ENCODE peak calls at places on chromosome 15, in nine cellular contexts. J is Peyer's patch; S is ovary; Y is nephron progenitor cell; Q is activated T-cell treated with anti-CD3 and anti-CD28 coated beads, Interleukin-2, amount 50 U/mL, for 24 hours; V is transverse colon; X is CD8-positive, alpha-beta T cell; Z is globus pallidus; W is heart right ventricle. G is an unnamed sample.

GRCh38 chr15:62946940-62947339 is 95.6 kb upstream of the TPM1 start:
- DNase-seq in J (no peak), S (no peak), Y (no peak), Q (no peak), V (no peak), X (peak), Z (no peak), W (no peak), G (no peak)

GRCh38 chr15:91070872-91071271 is 29.2 kb upstream of the SV2B start:
- DNase-seq in J (no peak), S (no peak), Y (no peak), Q (no peak), V (no peak), X (no peak), Z (no peak), W (no peak), G (no peak)

GRCh38 chr15:33135355-33135781 is 59.1 kb downstream of the FMN1 start:
- DNase-seq in J (no peak), S (no peak), Y (no peak), Q (no peak), V (no peak), X (no peak), Z (peak), W (no peak), G (no peak)

GRCh38 chr15:35737521-35737920 is 191.6 kb upstream of the DPH6 start:
- DNase-seq in J (no peak), S (no peak), Y (no peak), Q (no peak), V (no peak), X (no peak), Z (no peak), W (no peak), G (peak)

GRCh38 chr15:98853593-98854420 is 153.8 kb downstream of the PGPEP1L start:
- DNase-seq in J (no peak), S (no peak), Y (peak), Q (no peak), V (peak), X (no peak), Z (no peak), W (no peak), G (no peak)

GRCh38 chr15:97504031-97504430 is 456.5 kb upstream of the ARRDC4 start:
- DNase-seq in J (no peak), S (no peak), Y (no peak), Q (no peak), V (no peak), X (no peak), Z (no peak), W (no peak), G (peak)

GRCh38 chr15:66591322-66591862 is 25.6 kb upstream of the LCTL start:
- DNase-seq in J (no peak), S (no peak), Y (no peak), Q (no peak), V (no peak), X (no peak), Z (no peak), W (no peak), G (no peak)

GRCh38 chr15:95850837-95851236 is 479.7 kb upstream of the NR2F2 start:
- DNase-seq in J (no peak), S (no peak), Y (no peak), Q (no peak), V (no peak), X (no peak), Z (no peak), W (no peak), G (no peak)

GRCh38 chr15:85463273-85463937 is 83.0 kb downstream of the AKAP13 start:
- DNase-seq in J (no peak), S (no peak), Y (no peak), Q (no peak), V (no peak), X (no peak), Z (no peak), W (no peak), G (no peak)

GRCh38 chr15:36363335-36363734 is 216.1 kb upstream of the CDIN1 start:
- DNase-seq in J (no peak), S (no peak), Y (no peak), Q (no peak), V (no peak), X (no peak), Z (peak), W (no peak), G (no peak)

GRCh38 chr15:22810033-22810734 is 23.7 kb downstream of the NIPA1 start:
- DNase-seq in J (no peak), S (no peak), Y (no peak), Q (no peak), V (no peak), X (no peak), Z (no peak), W (no peak), G (no peak)